ENCODE peak calls at places on chromosome 18, in four cellular contexts. S is CD4-positive, CD25-positive, alpha-beta regulatory T cell; A is dorsolateral prefrontal cortex; Y is A673. P is an unnamed sample.

GRCh38 chr18:44758821-44759624 is 78.3 kb downstream of the SETBP1 start:
- DNase-seq in Y (no peak), S (no peak), A (no peak), P (no peak)

GRCh38 chr18:21489119-21489750 is 111.3 kb downstream of the ESCO1 start:
- DNase-seq in S (no peak), A (no peak), Y (peak), P (peak)

GRCh38 chr18:57427429-57428181 is 7.6 kb upstream of the ONECUT2 start:
- DNase-seq in Y (no peak), A (no peak), S (no peak), P (no peak)

GRCh38 chr18:30271716-30272115 is 770.8 kb downstream of the DSC3 start:
- DNase-seq in S (no peak), Y (peak), A (no peak), P (no peak)

GRCh38 chr18:30970201-30970816 is 72.2 kb downstream of the DSC3 start:
- DNase-seq in A (no peak), S (no peak), Y (peak), P (no peak)

GRCh38 chr18:45954070-45954712 is 12.9 kb downstream of the EPG5 start:
- DNase-seq in S (no peak), Y (peak), A (no peak), P (no peak)

GRCh38 chr18:46711444-46711863 is 45.4 kb downstream of the ST8SIA5 start:
- DNase-seq in A (no peak), Y (no peak), S (no peak), P (no peak)

GRCh38 chr18:34947711-34948125 is 93.5 kb upstream of the MAPRE2 start:
- DNase-seq in Y (no peak), S (no peak), A (no peak), P (no peak)

GRCh38 chr18:40984856-40985255 is 970.2 kb upstream of the PIK3C3 start:
- DNase-seq in S (no peak), Y (no peak), A (no peak), P (no peak)

GRCh38 chr18:37511933-37512332 is 53.7 kb downstream of the CELF4 start:
- DNase-seq in A (no peak), S (no peak), Y (no peak), P (no peak)

GRCh38 chr18:13447621-13448020 is 229.1 kb downstream of the LDLRAD4 start:
- DNase-seq in A (no peak), S (no peak), Y (peak), P (no peak)

GRCh38 chr18:79609841-79610281 is 69.7 kb upstream of the CTDP1 start:
- DNase-seq in Y (no peak), S (no peak), A (no peak), P (no peak)

GRCh38 chr18:61854578-61854977 is 38.2 kb downstream of the RNF152 start:
- DNase-seq in Y (no peak), S (no peak), A (no peak), P (no peak)

GRCh38 chr18:2979871-2980606 is 32.9 kb downstream of the LPIN2 start:
- DNase-seq in S (no peak), A (no peak), Y (no peak), P (no peak)

GRCh38 chr18:59659486-59660187 is 37.6 kb downstream of the CCBE1 start:
- DNase-seq in S (no peak), Y (no peak), A (no peak), P (no peak)

DNA sequence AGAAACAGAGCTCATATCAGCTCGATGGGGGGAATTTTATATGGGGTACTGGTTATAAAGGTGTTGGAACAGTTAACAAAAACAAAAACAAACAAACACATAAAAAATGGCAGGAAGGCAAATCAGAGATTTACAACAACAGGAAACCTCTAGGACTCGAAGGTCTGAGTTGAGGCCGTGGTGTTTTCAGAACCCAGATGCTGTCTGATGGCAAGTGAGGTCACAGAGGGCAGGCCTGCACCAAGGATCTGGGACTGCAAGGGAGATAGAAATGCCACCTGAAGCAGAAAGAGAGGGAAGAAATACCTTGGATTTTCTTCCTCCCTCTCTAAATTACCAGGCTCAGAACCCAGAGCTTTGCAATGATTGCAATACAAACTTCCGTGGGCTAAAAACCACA is 429.5 kb downstream of the ZNF521 start:
- DNase-seq in S (no peak), A (no peak), Y (no peak), P (no peak)
- H3K27ac ChIP-seq in S (no peak), A (no peak), Y (no peak), P (no peak)

DNA sequence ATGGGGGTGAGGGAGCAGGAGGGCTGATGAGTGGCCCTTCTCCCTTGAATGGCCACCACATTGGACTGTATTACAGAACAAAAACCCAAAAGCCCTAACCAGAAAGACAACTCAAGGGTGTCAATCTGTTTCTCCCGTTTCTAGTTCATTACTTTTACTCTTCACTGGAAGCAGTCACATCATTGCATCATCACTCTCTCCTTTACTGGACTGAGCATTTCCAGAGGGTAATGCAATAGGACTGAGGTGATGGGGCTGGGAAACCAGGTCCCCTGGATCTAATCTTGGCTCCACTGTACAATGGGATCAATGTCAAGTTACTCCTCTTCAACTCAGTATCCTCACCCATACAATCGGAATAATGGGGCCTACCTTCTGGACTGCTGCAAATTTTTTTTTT is 56.1 kb downstream of the BCL2 start:
- DNase-seq in S (no peak), A (no peak), Y (no peak), P (no peak)
- H3K27ac ChIP-seq in S (no peak), A (peak), Y (no peak), P (no peak)

DNA sequence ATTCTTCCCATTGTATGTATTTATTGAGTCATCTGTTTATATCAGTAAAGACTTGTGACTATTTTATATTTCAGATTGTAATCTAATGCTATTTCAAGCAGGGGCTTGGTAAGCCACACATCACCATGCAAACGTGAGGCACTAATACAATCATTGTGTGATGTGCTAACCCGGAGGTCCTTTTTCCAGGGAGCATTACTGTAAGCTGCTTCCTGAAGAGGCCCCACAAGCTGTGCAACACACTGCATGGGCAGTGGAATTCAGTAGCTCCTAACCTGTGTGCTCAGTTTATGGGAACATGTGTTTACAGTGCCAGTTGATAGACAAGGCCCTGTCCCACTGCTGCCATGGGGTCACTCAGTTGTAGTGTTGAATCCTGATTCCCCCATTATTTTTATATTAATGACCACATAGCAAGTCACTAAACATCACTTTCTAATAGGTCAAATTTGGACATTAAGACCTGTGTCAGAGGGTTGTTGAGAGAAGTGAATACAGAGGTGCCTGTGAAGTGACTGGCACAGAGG is 162.9 kb downstream of the FHOD3 start:
- DNase-seq in S (no peak), Y (no peak), A (no peak), P (no peak)
- H3K27ac ChIP-seq in S (no peak), Y (no peak), A (no peak), P (no peak)

GRCh38 chr18:50571606-50572005 is 11.7 kb downstream of the MAPK4 start:
- DNase-seq in Y (no peak), A (no peak), S (no peak), P (no peak)

GRCh38 chr18:50573679-50574078 is 13.8 kb downstream of the MAPK4 start:
- DNase-seq in S (no peak), Y (no peak), A (no peak), P (no peak)

DNA sequence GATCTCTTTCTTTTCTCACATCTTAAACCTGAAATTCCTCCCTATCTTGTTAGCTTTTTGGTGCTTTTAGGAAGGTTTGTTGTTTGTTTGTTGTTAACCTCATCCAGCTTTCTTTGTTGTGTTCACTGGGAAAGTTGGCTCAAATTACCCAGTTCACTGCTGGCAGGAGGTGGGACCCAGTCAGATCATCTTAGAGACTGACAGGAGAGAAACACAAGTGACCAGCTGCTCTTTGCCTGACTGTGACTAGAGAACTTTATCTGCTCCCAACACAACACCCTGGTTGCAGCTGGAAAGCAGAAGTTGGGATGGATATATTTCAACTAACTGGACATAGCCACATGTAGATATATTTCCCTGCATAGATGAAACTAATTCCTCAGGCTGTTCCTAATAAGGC is 10.0 kb downstream of the MAPK4 start:
- DNase-seq in A (no peak), Y (no peak), S (no peak), P (no peak)
- H3K27ac ChIP-seq in A (no peak), Y (no peak), S (no peak), P (no peak)

GRCh38 chr18:22489694-22490093 is 72.0 kb upstream of the CTAGE1 start:
- DNase-seq in Y (no peak), A (no peak), S (no peak), P (no peak)

GRCh38 chr18:22490429-22490846 is 72.7 kb upstream of the CTAGE1 start:
- DNase-seq in A (no peak), Y (no peak), S (no peak), P (no peak)

GRCh38 chr18:22494771-22495170 is 77.1 kb upstream of the CTAGE1 start:
- DNase-seq in A (no peak), S (no peak), Y (no peak), P (no peak)

GRCh38 chr18:22493940-22494339 is 76.2 kb upstream of the CTAGE1 start:
- DNase-seq in A (no peak), Y (no peak), S (no peak), P (no peak)

DNA sequence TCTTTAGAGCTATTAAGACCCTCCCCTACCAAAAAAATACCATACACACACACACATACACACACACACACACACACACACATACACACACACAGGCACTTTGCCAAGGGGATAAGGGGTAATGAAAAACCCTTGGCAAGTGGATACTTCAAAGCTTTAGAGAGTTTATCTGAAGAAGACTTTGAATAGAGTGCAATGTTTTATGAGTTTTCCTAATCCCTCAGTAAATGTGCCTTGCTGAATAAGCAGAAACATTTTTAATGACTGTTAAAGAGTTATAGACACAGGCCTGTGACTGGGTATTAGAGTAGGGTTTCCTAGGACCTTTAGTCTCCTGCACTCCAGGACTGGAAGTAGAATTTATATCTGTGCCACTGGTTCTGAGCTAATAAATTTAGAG is 75.5 kb upstream of the CTAGE1 start:
- DNase-seq in S (no peak), Y (peak), A (no peak), P (no peak)
- H3K27ac ChIP-seq in S (no peak), Y (no peak), A (no peak), P (no peak)

GRCh38 chr18:48783616-48784520 is 166.9 kb downstream of the SMAD7 start:
- DNase-seq in S (no peak), A (no peak), Y (no peak), P (no peak)

GRCh38 chr18:48781041-48781989 is 169.4 kb downstream of the SMAD7 start:
- DNase-seq in A (peak), Y (no peak), S (no peak), P (no peak)

GRCh38 chr18:48780151-48781001 is 170.4 kb downstream of the SMAD7 start:
- DNase-seq in Y (no peak), S (no peak), A (no peak), P (no peak)

GRCh38 chr18:48781990-48782368 is 168.8 kb downstream of the SMAD7 start:
- DNase-seq in A (no peak), S (no peak), Y (no peak), P (no peak)

DNA sequence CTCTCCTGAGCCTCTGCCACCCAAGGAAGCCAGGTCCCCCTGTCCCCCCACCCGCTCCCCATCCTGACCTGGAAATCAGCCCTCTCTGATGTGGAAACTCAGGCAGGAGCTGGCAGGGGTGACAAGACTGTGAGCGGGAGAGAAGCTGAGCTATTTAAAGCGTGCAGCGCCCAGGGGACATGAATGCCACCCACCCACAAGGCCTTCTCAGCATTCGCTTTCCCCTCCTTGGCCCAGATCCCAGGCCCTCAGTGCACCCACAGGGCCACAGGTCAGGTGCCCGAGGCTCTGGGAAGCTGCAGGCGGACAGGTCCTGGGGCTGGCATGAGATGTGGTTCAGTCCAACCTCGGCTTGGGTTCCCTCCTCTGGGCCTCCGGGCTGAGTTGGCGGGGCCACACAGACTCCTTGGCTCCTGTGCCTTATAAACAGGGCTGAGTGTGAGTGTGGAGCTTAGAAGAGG is 168.4 kb downstream of the SMAD7 start:
- DNase-seq in A (no peak), S (no peak), Y (no peak), P (no peak)
- H3K27ac ChIP-seq in A (peak), S (no peak), Y (no peak), P (no peak)

GRCh38 chr18:77012751-77013550 is 119.6 kb downstream of the MBP start:
- DNase-seq in A (no peak), Y (no peak), S (no peak), P (no peak)
- H3K27ac ChIP-seq in A (peak), Y (no peak), S (no peak), P (peak)

P was measured in HL-60.